ENCODE peak calls at places on chromosomes 5 and 9, in four cellular contexts. B is HepG2, N is breast epithelium, V is stomach. K is an unnamed sample.
A peak's percentile ranks its signal among the peaks of the same experiment; 100 is the strongest.

GRCh38 chr5:118354806-118355205 is 633.5 kb downstream of the DTWD2 start:
- DNase-seq in B (no peak), N (no peak), V (no peak), K (no peak)

GRCh38 chr5:178068293-178068692 is 45.0 kb upstream of the N4BP3 start:
- DNase-seq in B (no peak), N (no peak), V (no peak), K (no peak)

GRCh38 chr5:150538007-150538917 is 30.3 kb downstream of the NDST1 start:
- DNase-seq in N (peak; percentile 63), B (no peak), V (no peak), K (no peak)

GRCh38 chr5:74762599-74762998 is 4.3 kb downstream of the GFM2 start:
- DNase-seq in B (peak; percentile 22), N (no peak), V (no peak), K (no peak)

GRCh38 chr5:139543423-139543991 is 17.6 kb upstream of the UBE2D2 start:
- DNase-seq in V (peak; percentile 55), N (no peak), B (no peak), K (no peak)

GRCh38 chr9:87683751-87684626 is 41.9 kb upstream of the CTSL start:
- DNase-seq in N (no peak), V (no peak), B (no peak), K (peak; percentile 52)

GRCh38 chr5:52024363-52024762 is 641.1 kb downstream of the ISL1 start:
- DNase-seq in V (no peak), B (peak; percentile 6), N (no peak), K (no peak)

GRCh38 chr5:59922220-59922619 is 28.7 kb upstream of the PDE4D start:
- DNase-seq in N (no peak), V (no peak), B (no peak), K (no peak)

GRCh38 chr9:36870960-36871359 is 163.1 kb downstream of the PAX5 start:
- DNase-seq in B (no peak), N (no peak), V (peak; percentile 63), K (no peak)

GRCh38 chr9:2884308-2884707 is 40.4 kb upstream of the PUM3 start:
- DNase-seq in B (no peak), N (no peak), V (no peak), K (no peak)

GRCh38 chr5:111398013-111398412 is 114.3 kb downstream of the STARD4 start:
- DNase-seq in V (no peak), B (no peak), N (no peak), K (no peak)

GRCh38 chr5:111394580-111394979 is 117.8 kb downstream of the STARD4 start:
- DNase-seq in V (no peak), N (no peak), B (no peak), K (no peak)

GRCh38 chr5:111389390-111390082 is 122.8 kb downstream of the STARD4 start:
- DNase-seq in N (no peak), B (no peak), V (no peak), K (no peak)

GRCh38 chr5:111386832-111387162 is 125.5 kb downstream of the STARD4 start:
- DNase-seq in N (no peak), V (no peak), B (no peak), K (no peak)

DNA sequence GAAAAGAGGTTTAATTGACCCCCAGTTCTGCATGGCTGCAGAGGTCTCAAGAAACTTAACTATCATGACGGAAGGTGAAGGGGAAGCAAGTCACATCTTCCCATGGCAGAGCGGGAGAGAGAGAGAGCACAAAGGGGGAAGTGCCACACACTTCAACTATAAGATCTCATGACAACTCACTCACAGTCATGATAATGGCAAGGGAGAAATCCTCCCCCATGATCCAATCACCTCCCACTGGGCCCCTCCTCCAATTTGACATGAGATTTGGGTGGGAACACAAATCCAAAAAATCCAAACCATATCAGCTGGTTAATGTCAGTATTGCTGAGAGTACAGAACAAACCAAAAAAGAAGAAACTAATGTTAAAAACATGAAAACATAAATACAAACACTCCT is 120.2 kb downstream of the STARD4 start:
- DNase-seq in N (no peak), B (no peak), V (no peak), K (no peak)
- TF ChIP-seq POLR2AphosphoS5 in N (no peak), B (no peak), V (no peak), K (no peak)

GRCh38 chr9:137551656-137552534 is at the start of gene MRPL41:
- DNase-seq in B (peak; percentile 84), V (peak; percentile 95), N (peak; percentile 89), K (peak; percentile 91)
- TF ChIP-seq POLR2A in B (peak; percentile 71), V (no peak), N (peak; percentile 45), K (no peak)

GRCh38 chr5:143865421-143865820 is 53.5 kb downstream of the HMHB1 start:
- DNase-seq in N (no peak), B (no peak), V (no peak), K (no peak)
- TF ChIP-seq POLR2AphosphoS5 in N (no peak), B (no peak), V (no peak), K (no peak)

GRCh38 chr9:682633-683508 is 158.6 kb upstream of the DMRT1 start:
- DNase-seq in V (peak; percentile 81), B (peak; percentile 99), N (no peak), K (no peak)
- TF ChIP-seq POLR2A in V (no peak), B (peak; percentile 92), N (no peak), K (no peak)

DNA sequence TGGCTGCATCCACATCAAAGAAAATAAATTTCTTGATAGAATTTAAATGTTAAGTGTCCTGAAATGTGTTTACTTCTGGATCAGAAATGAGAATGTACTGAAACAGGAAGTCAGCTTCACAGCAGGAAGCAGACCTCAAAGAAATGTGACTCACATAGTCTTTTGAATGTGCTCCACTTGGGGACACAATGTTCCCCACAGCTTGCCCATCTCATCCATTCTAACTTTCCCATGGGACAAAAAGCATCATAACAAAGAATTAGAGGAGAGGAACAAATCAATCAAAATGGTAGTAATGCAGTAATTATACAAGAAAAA is 85.7 kb downstream of the GRAMD2B start:
- DNase-seq in V (no peak), B (no peak), N (no peak), K (no peak)
- TF ChIP-seq POLR2AphosphoS5 in V (peak; percentile 89), B (no peak), N (peak; percentile 94), K (peak; percentile 94)

DNA sequence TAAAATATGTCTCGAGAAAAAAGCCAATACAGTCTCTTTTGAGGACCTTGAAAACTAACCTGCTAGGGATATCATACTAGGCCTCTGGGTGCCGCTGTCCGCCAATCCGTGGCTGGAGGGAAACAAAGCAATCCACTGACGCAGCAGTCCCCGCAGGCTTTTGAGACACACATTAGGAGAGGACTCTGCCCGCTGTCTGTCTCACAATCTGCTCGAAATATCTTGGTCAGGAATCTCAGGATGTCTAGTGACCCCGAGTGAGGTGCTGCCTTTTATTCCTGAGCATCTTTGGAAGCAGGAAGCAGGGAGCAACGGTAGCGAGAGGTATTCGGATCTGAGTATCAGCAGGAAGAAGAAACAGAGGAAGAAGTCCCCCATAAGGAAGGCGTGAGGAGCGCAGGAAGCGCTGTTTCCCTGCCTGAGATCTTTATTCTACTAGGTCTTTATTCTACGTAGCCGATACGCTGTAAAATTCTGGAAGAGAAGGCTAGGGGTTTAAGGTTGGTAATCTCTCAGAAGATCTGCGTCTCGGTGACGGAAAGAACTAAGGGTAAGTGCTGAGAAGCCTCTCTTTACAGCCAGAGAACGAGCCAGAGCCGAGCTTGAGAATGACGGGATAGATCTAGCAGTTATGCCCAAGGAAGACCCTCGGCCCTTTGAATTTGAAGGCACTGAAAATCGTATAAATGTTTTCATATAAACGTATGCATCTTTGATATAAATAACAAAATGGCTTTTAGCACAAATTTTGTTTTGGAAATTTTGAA is 4.0 kb upstream of the PCDHGA1 start:
- DNase-seq in B (peak; percentile 58), N (peak; percentile 75), V (peak; percentile 32), K (no peak)
- TF ChIP-seq POLR2A in B (no peak), N (no peak), V (no peak), K (no peak)

GRCh38 chr5:77864997-77865396 is 88.9 kb upstream of the TBCA start:
- DNase-seq in V (no peak), B (no peak), N (no peak), K (no peak)
- TF ChIP-seq POLR2AphosphoS5 in V (no peak), B (no peak), N (no peak), K (no peak)

DNA sequence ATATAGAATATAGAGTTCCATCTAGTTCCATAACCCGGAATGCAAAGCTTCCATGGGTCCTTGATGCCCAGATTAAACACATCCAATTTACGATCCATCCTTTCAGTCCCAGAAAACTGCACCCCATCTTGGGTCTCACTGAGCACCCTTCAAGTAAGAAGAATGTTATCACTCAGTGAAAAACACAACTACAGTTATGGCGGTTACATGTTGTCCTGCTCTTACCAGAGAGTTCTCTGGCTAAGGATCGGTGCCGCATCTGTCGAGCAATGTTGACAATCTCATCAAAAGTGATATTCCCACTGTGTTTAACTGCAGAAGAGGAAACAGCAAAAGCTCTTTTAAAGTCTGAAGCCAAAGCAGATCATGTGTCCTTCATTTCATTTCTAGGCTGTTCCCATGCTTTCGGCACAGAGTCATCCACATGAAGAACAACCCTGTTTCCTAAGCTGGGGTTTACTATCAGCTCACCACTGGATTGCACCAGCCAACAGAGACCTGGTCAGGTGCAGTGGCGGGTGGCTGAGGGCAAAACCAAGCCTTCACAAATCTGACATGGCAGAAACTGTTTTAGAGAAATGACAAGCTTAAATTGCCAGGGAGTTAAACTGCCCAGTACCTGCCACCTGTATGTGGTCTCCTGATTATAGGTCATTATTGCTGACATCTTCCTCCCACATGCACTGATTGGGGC is 2.9 kb downstream of the RPL12 start:
- DNase-seq in N (no peak), B (no peak), V (no peak), K (no peak)
- TF ChIP-seq POLR2A in N (no peak), B (no peak), V (no peak), K (no peak)